ENCODE peak calls at places on chromosomes 3 and 15, in five cellular contexts. T is naive thymus-derived CD4-positive, alpha-beta T cell; Z is ovary; M is effector memory CD4-positive, alpha-beta T cell; H is PC-9. I is an unnamed sample.

GRCh38 chr15:33735637-33736247 is 232.6 kb upstream of the CHRM5 start:
- DNase-seq in T (no peak), Z (no peak), M (no peak), H (no peak), I (peak; percentile 58)

GRCh38 chr3:50147447-50147846 is 7.7 kb upstream of the SEMA3F start:
- DNase-seq in T (no peak), Z (no peak), M (no peak), H (no peak), I (no peak)

GRCh38 chr3:143242101-143242500 is 122.5 kb downstream of the CHST2 start:
- DNase-seq in T (no peak), Z (no peak), M (no peak), H (no peak), I (no peak)

GRCh38 chr3:134699141-134699711 is 48.4 kb upstream of the KY start:
- DNase-seq in T (no peak), Z (no peak), M (no peak), H (no peak), I (no peak)

GRCh38 chr3:20574746-20575145 is 388.7 kb upstream of the SGO1 start:
- DNase-seq in T (no peak), Z (no peak), M (no peak), H (no peak), I (no peak)

GRCh38 chr3:46947981-46948791 is 28.4 kb downstream of the CCDC12 start:
- DNase-seq in T (no peak), Z (no peak), M (peak; percentile 79), H (peak; percentile 95), I (no peak)

GRCh38 chr15:83657549-83657948 is 3.6 kb downstream of the ADAMTSL3 start:
- DNase-seq in T (no peak), Z (no peak), M (no peak), H (no peak), I (no peak)

GRCh38 chr15:69143756-69144436 is 16.5 kb upstream of the GLCE start:
- DNase-seq in T (no peak), Z (no peak), M (no peak), H (peak; percentile 58), I (no peak)

GRCh38 chr3:29275309-29275708 is 5.6 kb upstream of the RBMS3 start:
- DNase-seq in T (no peak), Z (peak; percentile 46), M (no peak), H (no peak), I (no peak)

GRCh38 chr3:52232279-52233107 is 6.5 kb downstream of the TWF2 start:
- DNase-seq in T (peak; percentile 57), Z (no peak), M (no peak), H (no peak), I (no peak)

GRCh38 chr3:72661115-72661457 is 187.2 kb downstream of the SHQ1 start:
- DNase-seq in T (no peak), Z (peak; percentile 35), M (no peak), H (peak; percentile 82), I (no peak)

GRCh38 chr3:9066775-9067174 is 103.5 kb upstream of the RAD18 start:
- DNase-seq in T (no peak), Z (no peak), M (no peak), H (no peak), I (no peak)

GRCh38 chr3:43296565-43296964 is 10.2 kb downstream of the SNRK start:
- DNase-seq in T (peak; percentile 86), Z (no peak), M (peak; percentile 45), H (no peak), I (peak; percentile 58)

GRCh38 chr15:56763496-56763895 is 30.2 kb upstream of the ZNF280D start:
- DNase-seq in T (no peak), Z (no peak), M (no peak), H (no peak), I (no peak)

GRCh38 chr15:74422723-74423442 is 10.9 kb downstream of the SEMA7A start:
- DNase-seq in T (no peak), Z (no peak), M (no peak), H (peak; percentile 93), I (no peak)

GRCh38 chr15:57560976-57561711 is 30.6 kb upstream of the MYZAP start:
- DNase-seq in T (peak; percentile 70), Z (peak; percentile 75), M (peak; percentile 53), H (peak; percentile 83), I (peak; percentile 70)

GRCh38 chr3:139561959-139562676 is 22.6 kb upstream of the RBP1 start:
- DNase-seq in T (no peak), Z (peak; percentile 59), M (no peak), H (peak; percentile 55), I (peak; percentile 17)

GRCh38 chr15:31197497-31198414 is 96.2 kb upstream of the TRPM1 start:
- DNase-seq in T (no peak), Z (no peak), M (peak; percentile 23), H (no peak), I (peak; percentile 42)

GRCh38 chr3:52242039-52242438 is 3.1 kb upstream of the TWF2 start:
- DNase-seq in T (no peak), Z (no peak), M (no peak), H (no peak), I (no peak)

GRCh38 chr3:60226907-60227306 is 1024.3 kb downstream of the FHIT start:
- DNase-seq in T (no peak), Z (no peak), M (no peak), H (no peak), I (no peak)

GRCh38 chr3:11247362-11247761 is 24.8 kb upstream of the ATG7 start:
- DNase-seq in T (no peak), Z (no peak), M (no peak), H (no peak), I (no peak)

GRCh38 chr15:64127521-64128275 is 23.8 kb upstream of the SNX22 start:
- DNase-seq in T (no peak), Z (no peak), M (no peak), H (no peak), I (no peak)

GRCh38 chr15:32856753-32857152 is 138.9 kb downstream of the GREM1 start:
- DNase-seq in T (no peak), Z (no peak), M (no peak), H (no peak), I (no peak)

GRCh38 chr15:69591905-69592508 is 139.4 kb downstream of the RPLP1 start:
- DNase-seq in T (no peak), Z (no peak), M (no peak), H (peak; percentile 94), I (no peak)

GRCh38 chr15:67472957-67473356 is 48.0 kb upstream of the C15orf61 start:
- DNase-seq in T (no peak), Z (no peak), M (no peak), H (no peak), I (no peak)

GRCh38 chr3:138369151-138369900 is 20.9 kb downstream of the MRAS start:
- DNase-seq in T (no peak), Z (no peak), M (no peak), H (no peak), I (no peak)
- H3K4me1 ChIP-seq in T (no peaks in the 10 kb centered on the region), Z (peaks cover 26% of the 10 kb centered on the region), M (no peaks in the 10 kb centered on the region), H (no peaks in the 10 kb centered on the region), I (peaks cover 17% of the 10 kb centered on the region)

GRCh38 chr3:33579843-33580242 is 138.2 kb downstream of the CLASP2 start:
- DNase-seq in T (no peak), Z (no peak), M (no peak), H (no peak), I (no peak)
- H3K4me1 ChIP-seq in T (no peaks in the 10 kb centered on the region), Z (no peaks in the 10 kb centered on the region), M (no peaks in the 10 kb centered on the region), H (peaks cover 24% of the 10 kb centered on the region), I (no peaks in the 10 kb centered on the region)

GRCh38 chr3:192408721-192409151 is 318.6 kb downstream of the FGF12 start:
- DNase-seq in T (no peak), Z (no peak), M (no peak), H (no peak), I (peak; percentile 13)
- H3K4me1 ChIP-seq in T (no peaks in the 10 kb centered on the region), Z (no peaks in the 10 kb centered on the region), M (no peaks in the 10 kb centered on the region), H (no peaks in the 10 kb centered on the region), I (no peaks in the 10 kb centered on the region)

GRCh38 chr15:40941528-40942336 is 11.5 kb upstream of the CHAC1 start:
- DNase-seq in T (peak; percentile 71), Z (peak; percentile 87), M (peak; percentile 63), H (peak; percentile 55), I (peak; percentile 91)

GRCh38 chr15:40941078-40941527 is 12.0 kb downstream of the DLL4 start:
- DNase-seq in T (no peak), Z (no peak), M (no peak), H (no peak), I (no peak)

GRCh38 chr15:40943764-40944365 is 9.4 kb upstream of the CHAC1 start:
- DNase-seq in T (no peak), Z (no peak), M (no peak), H (no peak), I (no peak)

GRCh38 chr15:40942337-40942854 is 10.9 kb upstream of the CHAC1 start:
- DNase-seq in T (no peak), Z (no peak), M (no peak), H (no peak), I (no peak)

DNA sequence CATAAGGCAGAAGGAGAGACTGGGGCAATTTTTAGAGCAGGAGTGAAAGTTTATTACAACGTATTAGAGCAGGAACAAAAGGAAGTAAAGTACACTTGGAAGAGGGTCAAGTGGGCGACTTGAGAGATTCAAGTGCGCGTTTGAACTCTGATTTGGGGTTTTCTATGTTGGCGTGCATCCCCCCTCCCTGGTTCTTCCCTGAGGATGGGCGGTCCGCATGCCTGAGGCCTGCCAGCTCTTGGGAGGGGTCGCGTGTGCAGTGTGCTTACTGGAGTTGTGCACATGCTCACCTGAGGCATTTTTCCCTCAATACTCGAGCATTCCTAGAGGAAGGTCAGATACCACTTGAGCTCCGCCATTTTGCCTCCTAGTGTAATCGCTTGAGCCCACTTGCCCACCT is 10.4 kb upstream of the CHAC1 start:
- DNase-seq in T (no peak), Z (no peak), M (no peak), H (no peak), I (no peak)
- H3K4me1 ChIP-seq in T (peaks cover 12% of the 10 kb centered on the region), Z (peaks cover 6% of the 10 kb centered on the region), M (peaks cover 20% of the 10 kb centered on the region), H (peaks cover 6% of the 10 kb centered on the region), I (peaks cover 23% of the 10 kb centered on the region)

GRCh38 chr3:194485471-194485875 is 1.3 kb downstream of the ATP13A3 start:
- DNase-seq in T (peak; percentile 15), Z (no peak), M (no peak), H (peak; percentile 91), I (peak; percentile 39)

GRCh38 chr3:194485876-194486539 is 794 bp downstream of the ATP13A3 start:
- DNase-seq in T (peak; percentile 40), Z (peak; percentile 71), M (peak; percentile 38), H (peak; percentile 31), I (peak; percentile 54)

GRCh38 chr3:194482196-194482593 is 4.6 kb downstream of the ATP13A3 start:
- DNase-seq in T (no peak), Z (no peak), M (no peak), H (no peak), I (no peak)

GRCh38 chr3:194484614-194485013 is 2.2 kb downstream of the ATP13A3 start:
- DNase-seq in T (no peak), Z (no peak), M (no peak), H (no peak), I (no peak)

GRCh38 chr3:194483850-194484249 is 3.0 kb downstream of the ATP13A3 start:
- DNase-seq in T (no peak), Z (no peak), M (no peak), H (peak; percentile 36), I (no peak)
- H3K4me1 ChIP-seq in T (peaks cover 20% of the 10 kb centered on the region), Z (peaks cover 8% of the 10 kb centered on the region), M (peaks cover 4% of the 10 kb centered on the region), H (peaks cover 69% of the 10 kb centered on the region), I (peaks cover 16% of the 10 kb centered on the region)

GRCh38 chr3:37216597-37217097 is 42.3 kb upstream of the LRRFIP2 start:
- DNase-seq in T (peak; percentile 5), Z (no peak), M (no peak), H (no peak), I (no peak)
- H3K4me1 ChIP-seq in T (peaks cover 37% of the 10 kb centered on the region), Z (no peaks in the 10 kb centered on the region), M (peaks cover 28% of the 10 kb centered on the region), H (peaks cover 13% of the 10 kb centered on the region), I (no peaks in the 10 kb centered on the region)

I was measured in MM.1S.